ENCODE peak calls at places on chromosomes 4 and X, in nine cellular contexts. J is transverse colon, H is ovary, E is A549, Q is sigmoid colon, F is prostate gland, T is stomach, C is uterus, B is IMR-90. N is an unnamed sample.

GRCh38 chr4:80295841-80296240 is 29.4 kb downstream of the FGF5 start:
- DNase-seq in B (peak; percentile 60), H (no peak), T (no peak), Q (no peak), J (no peak), F (no peak), C (no peak), E (no peak), N (no peak)

GRCh38 chr4:176393306-176394013 is 73.7 kb downstream of the SPCS3 start:
- DNase-seq in H (no peak), J (no peak), C (no peak), B (peak; percentile 58), T (no peak), E (no peak), F (no peak), Q (no peak), N (no peak)

GRCh38 chr4:128286474-128287158 is 997 bp downstream of the PGRMC2 start:
- DNase-seq in T (no peak), H (no peak), C (no peak), J (no peak), F (peak; percentile 25), Q (no peak), B (peak; percentile 61), E (peak; percentile 53), N (peak; percentile 26)

GRCh38 chr4:146095091-146095690 is 80.3 kb upstream of the LSM6 start:
- DNase-seq in E (peak; percentile 46), F (peak; percentile 39), J (peak; percentile 46), C (no peak), Q (no peak), B (peak; percentile 65), H (no peak), T (no peak), N (peak; percentile 30)

GRCh38 chr4:173046144-173046543 is 122.5 kb upstream of the GALNT7 start:
- DNase-seq in H (no peak), F (no peak), E (no peak), J (no peak), T (no peak), Q (no peak), C (no peak), B (no peak), N (no peak)

GRCh38 chrX:71095971-71096701 is 485 bp downstream of the FOXO4 start:
- DNase-seq in E (no peak), T (no peak), H (no peak), Q (no peak), B (peak; percentile 30), J (peak; percentile 11), F (peak; percentile 55), C (no peak), N (no peak)

GRCh38 chr4:147837854-147838253 is 106.0 kb downstream of the ARHGAP10 start:
- DNase-seq in B (no peak), Q (no peak), F (no peak), H (no peak), C (no peak), T (no peak), E (no peak), J (no peak), N (no peak)

GRCh38 chr4:7194251-7195137 is 2.2 kb downstream of the SORCS2 start:
- DNase-seq in B (no peak), H (no peak), F (no peak), C (no peak), T (no peak), J (no peak), Q (peak; percentile 66), E (peak; percentile 55), N (no peak)

GRCh38 chrX:55489315-55490009 is at the start of gene USP51:
- DNase-seq in B (peak; percentile 51), H (peak; percentile 72), J (peak; percentile 34), Q (peak; percentile 82), C (peak; percentile 52), E (peak; percentile 11), F (peak; percentile 28), T (peak; percentile 42), N (peak; percentile 66)

GRCh38 chr4:118816538-118817177 is 19.3 kb downstream of the SEC24D start:
- DNase-seq in Q (no peak), C (no peak), H (no peak), J (no peak), F (no peak), T (no peak), B (peak; percentile 75), E (no peak), N (no peak)

GRCh38 chrX:119762718-119763117 is 4.3 kb downstream of the SOWAHD start:
- DNase-seq in C (no peak), F (no peak), H (no peak), Q (no peak), J (no peak), T (no peak), B (no peak), E (no peak), N (no peak)

GRCh38 chr4:151688003-151688784 is 72.6 kb downstream of the GATB start:
- DNase-seq in F (no peak), T (no peak), Q (no peak), B (peak; percentile 38), H (no peak), E (no peak), C (no peak), J (no peak), N (no peak)

GRCh38 chr4:94562285-94562684 is 110.5 kb downstream of the PDLIM5 start:
- DNase-seq in H (no peak), J (no peak), T (no peak), F (no peak), C (no peak), Q (no peak), E (no peak), B (no peak), N (no peak)
- H3K4me1 ChIP-seq in H (peaks cover 3% of the 10 kb centered on the region), J (peaks cover 11% of the 10 kb centered on the region), T (peaks cover 9% of the 10 kb centered on the region), F (peaks cover 8% of the 10 kb centered on the region), C (peaks cover 16% of the 10 kb centered on the region), Q (peaks cover 68% of the 10 kb centered on the region), E (peaks cover 39% of the 10 kb centered on the region), B (peaks cover 5% of the 10 kb centered on the region), N (peaks cover 14% of the 10 kb centered on the region)

GRCh38 chr4:47913858-47914218 is 545 bp downstream of the NFXL1 start:
- DNase-seq in J (peak; percentile 50), B (no peak), T (peak; percentile 42), E (peak; percentile 7), H (peak; percentile 34), F (peak; percentile 40), Q (peak; percentile 69), C (peak; percentile 35), N (peak; percentile 55)
- TF ChIP-seq POLR2A in J (no peak), B (no peak), T (no peak), E (peak; percentile 26), H (no peak), F (no peak), Q (no peak), C (no peak), N (no peak)

GRCh38 chrX:133374874-133375387 is 40.4 kb downstream of the GPC4 start:
- DNase-seq in T (no peak), B (no peak), Q (no peak), J (no peak), F (no peak), E (no peak), C (no peak), H (no peak), N (no peak)
- H3K4me1 ChIP-seq in T (no peaks in the 10 kb centered on the region), B (no peaks in the 10 kb centered on the region), Q (peaks cover 19% of the 10 kb centered on the region), J (peaks cover 19% of the 10 kb centered on the region), F (no peaks in the 10 kb centered on the region), E (no peaks in the 10 kb centered on the region), C (no peaks in the 10 kb centered on the region), H (no peaks in the 10 kb centered on the region), N (peaks cover 29% of the 10 kb centered on the region)

GRCh38 chrX:109638158-109638557 is 13.2 kb upstream of the KCNE5 start:
- DNase-seq in Q (no peak), J (no peak), E (no peak), C (no peak), F (no peak), H (no peak), T (no peak), B (no peak), N (no peak)

GRCh38 chrX:109632906-109633504 is 8.0 kb upstream of the KCNE5 start:
- DNase-seq in E (peak; percentile 20), H (no peak), F (no peak), T (no peak), J (no peak), Q (no peak), C (no peak), B (peak; percentile 26), N (no peak)

GRCh38 chrX:109629310-109629709 is 4.3 kb upstream of the KCNE5 start:
- DNase-seq in C (no peak), H (no peak), T (no peak), E (no peak), F (no peak), Q (no peak), B (no peak), J (no peak), N (no peak)

DNA sequence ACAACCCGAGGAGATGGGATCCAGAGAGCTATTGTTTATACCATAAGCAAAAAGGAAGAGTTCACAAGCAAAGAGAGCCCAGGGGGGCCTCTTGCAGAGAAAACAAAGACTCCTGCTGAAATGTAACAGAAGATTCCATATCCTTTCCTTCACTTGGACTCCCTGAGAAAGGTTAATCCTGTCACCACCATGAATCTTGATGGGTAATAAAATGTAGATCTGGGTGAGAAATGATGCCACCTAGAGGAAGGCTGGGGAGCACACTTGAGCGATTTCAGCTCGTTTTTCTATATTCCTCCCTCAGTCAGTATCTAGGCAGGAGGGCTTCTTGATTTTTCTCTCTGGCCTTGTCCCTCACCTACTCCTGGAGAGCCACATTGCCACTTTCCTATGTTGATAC is 10.2 kb upstream of the KCNE5 start:
- DNase-seq in Q (no peak), H (no peak), E (peak; percentile 15), C (no peak), J (no peak), B (peak; percentile 5), F (no peak), T (no peak), N (no peak)
- TF ChIP-seq POLR2A in Q (no peak), H (no peak), E (no peak), C (no peak), J (no peak), B (no peak), F (no peak), T (no peak), N (no peak)

GRCh38 chr4:23874536-23874901 is 15.3 kb downstream of the PPARGC1A start:
- DNase-seq in T (no peak), H (no peak), C (no peak), B (no peak), J (no peak), E (no peak), F (no peak), Q (no peak), N (no peak)
- H3K4me1 ChIP-seq in T (no peaks in the 10 kb centered on the region), H (no peaks in the 10 kb centered on the region), C (no peaks in the 10 kb centered on the region), B (no peaks in the 10 kb centered on the region), J (peaks cover 49% of the 10 kb centered on the region), E (no peaks in the 10 kb centered on the region), F (no peaks in the 10 kb centered on the region), Q (peaks cover 57% of the 10 kb centered on the region), N (peaks cover 8% of the 10 kb centered on the region)

GRCh38 chr4:138222041-138222440 is 20.1 kb downstream of the SLC7A11 start:
- DNase-seq in Q (no peak), B (peak; percentile 93), H (no peak), C (no peak), E (peak; percentile 89), F (no peak), J (no peak), T (no peak), N (peak; percentile 16)
- TF ChIP-seq POLR2A in Q (no peak), B (peak; percentile 58), H (no peak), C (no peak), E (no peak), F (no peak), J (no peak), T (no peak), N (no peak)

DNA sequence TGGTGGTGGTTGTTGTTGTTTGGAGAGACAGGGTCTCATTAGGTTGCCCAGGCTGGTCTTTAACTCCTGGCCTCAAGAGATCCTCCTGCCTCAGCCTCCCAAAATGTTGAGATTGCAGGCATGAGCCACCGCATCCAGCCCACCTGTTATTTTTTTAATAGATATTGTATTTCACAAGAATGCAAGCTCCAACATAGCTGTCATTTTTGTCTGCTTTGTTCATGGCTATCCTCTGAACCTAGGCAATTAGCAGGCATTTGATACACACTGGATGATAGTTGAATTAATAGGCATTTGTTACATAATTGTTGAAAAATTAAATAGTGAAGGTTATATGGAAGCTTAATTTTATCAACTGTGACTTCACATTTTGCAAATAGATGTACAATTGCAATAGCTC is 64.7 kb downstream of the BANK1 start:
- DNase-seq in C (no peak), F (no peak), T (no peak), B (no peak), J (no peak), H (no peak), E (no peak), Q (no peak), N (no peak)
- H3K4me1 ChIP-seq in C (no peaks in the 10 kb centered on the region), F (no peaks in the 10 kb centered on the region), T (no peaks in the 10 kb centered on the region), B (no peaks in the 10 kb centered on the region), J (no peaks in the 10 kb centered on the region), H (no peaks in the 10 kb centered on the region), E (no peaks in the 10 kb centered on the region), Q (no peaks in the 10 kb centered on the region), N (no peaks in the 10 kb centered on the region)

N was measured in body of pancreas.